ENCODE peak calls at places on chromosomes 13 and 19, in nine cellular contexts. S is fibroblast of lung; C is GM06990; D is ovary; E is effector CD4-positive, alpha-beta T cell; B is AG08396; N is activated CD8-positive, alpha-beta T cell treated with anti-CD3 and anti-CD28 coated beads, Interleukin-2, amount 10 ng/mL, durations not matched to agents 7 days and 5 days; F is activated CD4-positive, alpha-beta T cell treated with anti-CD3 and anti-CD28 coated beads for 24 hours; L is HFFc6. Y is an unnamed sample.
A peak's percentile ranks its signal among the peaks of the same experiment; 100 is the strongest.

GRCh38 chr19:23071087-23071511 is 45.7 kb upstream of the ZNF730 start:
- DNase-seq in F (no peak), S (peak; percentile 36), E (no peak), N (no peak), L (no peak), D (peak; percentile 42), C (peak; percentile 44), B (peak; percentile 70), Y (no peak)

GRCh38 chr19:33905473-33905936 is 108.8 kb downstream of the KCTD15 start:
- DNase-seq in S (peak; percentile 1), F (no peak), N (no peak), D (no peak), L (no peak), C (no peak), E (no peak), B (no peak), Y (no peak)

GRCh38 chr19:3576696-3577443 is 4.1 kb downstream of the HMG20B start:
- DNase-seq in L (no peak), S (peak; percentile 71), C (no peak), N (no peak), E (no peak), D (peak; percentile 59), B (no peak), F (no peak), Y (no peak)

GRCh38 chr13:91356919-91357612 is 9.6 kb downstream of the MIR17HG start:
- DNase-seq in F (no peak), N (no peak), C (no peak), E (no peak), B (no peak), L (no peak), D (no peak), S (no peak), Y (no peak)

GRCh38 chr13:36074659-36075058 is 56.5 kb downstream of the DCLK1 start:
- DNase-seq in B (no peak), N (no peak), L (no peak), S (peak; percentile 8), E (no peak), D (no peak), C (no peak), F (no peak), Y (no peak)

GRCh38 chr13:28548872-28549271 is 53.9 kb upstream of the FLT1 start:
- DNase-seq in C (no peak), F (no peak), S (no peak), L (no peak), N (no peak), D (no peak), E (no peak), B (no peak), Y (no peak)

GRCh38 chr13:71786815-71787214 is 80.2 kb downstream of the DACH1 start:
- DNase-seq in C (no peak), B (no peak), S (no peak), N (no peak), L (no peak), E (no peak), D (no peak), F (no peak), Y (no peak)

GRCh38 chr13:105848494-105848893 is 687.0 kb downstream of the EFNB2 start:
- DNase-seq in D (no peak), N (no peak), B (no peak), C (no peak), E (no peak), L (no peak), S (peak; percentile 18), F (no peak), Y (peak; percentile 91)

GRCh38 chr19:31135841-31136240 is 213.4 kb downstream of the TSHZ3 start:
- DNase-seq in B (no peak), L (peak; percentile 78), F (no peak), C (no peak), N (no peak), S (peak; percentile 64), E (no peak), D (no peak), Y (no peak)

GRCh38 chr19:38155453-38155852 is 68.6 kb downstream of the DPF1 start:
- DNase-seq in E (no peak), B (peak; percentile 51), C (no peak), S (peak; percentile 20), N (no peak), F (no peak), D (no peak), L (no peak), Y (no peak)

GRCh38 chr19:43847884-43848283 is 20.8 kb downstream of the ZNF283 start:
- DNase-seq in F (no peak), E (no peak), D (no peak), S (no peak), L (no peak), C (no peak), N (no peak), B (no peak), Y (no peak)

GRCh38 chr19:18122860-18123795 is 25.6 kb downstream of the MAST3 start:
- DNase-seq in C (no peak), F (no peak), D (no peak), L (no peak), B (no peak), S (no peak), N (no peak), E (no peak), Y (no peak)

GRCh38 chr13:106471957-106472543 is 63.4 kb downstream of the EFNB2 start:
- DNase-seq in E (no peak), L (peak; percentile 85), B (peak; percentile 79), C (peak; percentile 22), F (no peak), S (peak; percentile 96), D (peak; percentile 32), N (no peak), Y (no peak)

GRCh38 chr19:43620061-43621001 is 902 bp upstream of the ZNF428 start:
- DNase-seq in N (peak; percentile 91), L (no peak), B (no peak), D (no peak), E (peak; percentile 79), S (no peak), F (peak; percentile 75), C (no peak), Y (no peak)

GRCh38 chr13:75226092-75226491 is 255.9 kb downstream of the TBC1D4 start:
- DNase-seq in D (no peak), E (no peak), L (no peak), B (no peak), S (peak; percentile 55), F (no peak), N (no peak), C (no peak), Y (no peak)

GRCh38 chr19:45599286-45599685 is 2.7 kb downstream of the GPR4 start:
- DNase-seq in C (no peak), E (no peak), N (no peak), F (no peak), D (no peak), S (no peak), L (no peak), B (no peak), Y (no peak)

Y was measured in NCI-H1694 treated with DMSO at 0.1 percent for 48 hours.